ENCODE peak calls at places on chromosome 1, in seven cellular contexts. P, L, T, A, M, S and D are unnamed samples.

GRCh38 chr1:247287460-247287859 is 31.6 kb downstream of the VN1R5 start:
- DNase-seq in P (no peak), L (no peak), T (no peak), A (no peak), M (no peak), S (no peak), D (no peak)

GRCh38 chr1:212070720-212071302 is 35.3 kb downstream of the DTL start:
- DNase-seq in P (no peak), L (no peak), T (peak; percentile 54), A (no peak), M (no peak), S (no peak), D (no peak)

GRCh38 chr1:14826172-14826636 is 227.7 kb downstream of the KAZN start:
- DNase-seq in P (no peak), L (no peak), T (no peak), A (no peak), M (no peak), S (peak; percentile 41), D (no peak)

GRCh38 chr1:39638965-39639332 is 494 bp downstream of the HEYL start:
- DNase-seq in P (no peak), L (no peak), T (no peak), A (no peak), M (no peak), S (no peak), D (no peak)

GRCh38 chr1:209625791-209626285 is 26.4 kb downstream of the LAMB3 start:
- DNase-seq in P (no peak), L (no peak), T (no peak), A (no peak), M (no peak), S (no peak), D (no peak)

GRCh38 chr1:229619002-229619401 is 6.9 kb downstream of the TAF5L start:
- DNase-seq in P (no peak), L (no peak), T (no peak), A (no peak), M (no peak), S (no peak), D (no peak)

GRCh38 chr1:32693455-32694174 is 9.0 kb downstream of the SYNC start:
- DNase-seq in P (no peak), L (no peak), T (no peak), A (no peak), M (no peak), S (no peak), D (no peak)

GRCh38 chr1:35637401-35637809 is 3.9 kb downstream of the PSMB2 start:
- DNase-seq in P (no peak), L (no peak), T (peak; percentile 48), A (no peak), M (no peak), S (no peak), D (no peak)

GRCh38 chr1:58062635-58063034 is 483.9 kb downstream of the OMA1 start:
- DNase-seq in P (no peak), L (no peak), T (peak; percentile 86), A (no peak), M (no peak), S (no peak), D (no peak)

GRCh38 chr1:64755356-64755755 is 10.5 kb downstream of the RAVER2 start:
- DNase-seq in P (no peak), L (no peak), T (no peak), A (no peak), M (no peak), S (no peak), D (no peak)

GRCh38 chr1:3504823-3505155 is 50.3 kb downstream of the ARHGEF16 start:
- DNase-seq in P (no peak), L (no peak), T (no peak), A (no peak), M (no peak), S (no peak), D (no peak)

GRCh38 chr1:23470282-23471070 is 13.5 kb downstream of the ASAP3 start:
- DNase-seq in P (no peak), L (no peak), T (no peak), A (peak; percentile 68), M (peak; percentile 63), S (peak; percentile 49), D (no peak)

GRCh38 chr1:171366816-171367215 is 52.8 kb downstream of the FMO4 start:
- DNase-seq in P (no peak), L (no peak), T (no peak), A (no peak), M (no peak), S (no peak), D (no peak)

GRCh38 chr1:67441739-67442286 is 11.6 kb upstream of the SERBP1 start:
- DNase-seq in P (no peak), L (no peak), T (no peak), A (no peak), M (no peak), S (no peak), D (no peak)

GRCh38 chr1:21264913-21265312 is 25.4 kb downstream of the ECE1 start:
- DNase-seq in P (no peak), L (no peak), T (peak; percentile 92), A (peak; percentile 23), M (no peak), S (no peak), D (no peak)
- H3K36me3 ChIP-seq in P (no peaks in the 10 kb centered on the region), L (peaks cover 38% of the 10 kb centered on the region), T (peaks cover 17% of the 10 kb centered on the region), A (peaks cover 43% of the 10 kb centered on the region), M (peaks cover 5% of the 10 kb centered on the region), S (no peaks in the 10 kb centered on the region), D (peaks cover 31% of the 10 kb centered on the region)

GRCh38 chr1:8356256-8357209 is 38.6 kb downstream of the SLC45A1 start:
- DNase-seq in P (no peak), L (no peak), T (no peak), A (peak; percentile 72), M (no peak), S (no peak), D (no peak)

GRCh38 chr1:8358897-8359616 is 41.1 kb downstream of the SLC45A1 start:
- DNase-seq in P (peak; percentile 23), L (no peak), T (no peak), A (no peak), M (no peak), S (no peak), D (no peak)

GRCh38 chr1:8357329-8358101 is 39.6 kb downstream of the SLC45A1 start:
- DNase-seq in P (peak; percentile 56), L (no peak), T (no peak), A (peak; percentile 66), M (no peak), S (no peak), D (no peak)

GRCh38 chr1:8359617-8360481 is 41.9 kb downstream of the SLC45A1 start:
- DNase-seq in P (no peak), L (no peak), T (no peak), A (no peak), M (no peak), S (no peak), D (no peak)

GRCh38 chr1:8358241-8358896 is 40.5 kb downstream of the SLC45A1 start:
- DNase-seq in P (peak; percentile 33), L (no peak), T (no peak), A (no peak), M (no peak), S (no peak), D (no peak)
- H3K36me3 ChIP-seq in P (no peaks in the 10 kb centered on the region), L (peaks cover 87% of the 10 kb centered on the region), T (peaks cover 36% of the 10 kb centered on the region), A (peaks cover 97% of the 10 kb centered on the region), M (peaks cover 23% of the 10 kb centered on the region), S (peaks cover 5% of the 10 kb centered on the region), D (peaks cover 60% of the 10 kb centered on the region)

GRCh38 chr1:228314658-228315483 is 91.8 kb downstream of the TRIM11 start:
- DNase-seq in P (no peak), L (no peak), T (no peak), A (peak; percentile 52), M (peak; percentile 11), S (peak; percentile 24), D (peak; percentile 45)

GRCh38 chr1:228315484-228315944 is 91.1 kb downstream of the TRIM11 start:
- DNase-seq in P (no peak), L (no peak), T (no peak), A (peak; percentile 15), M (peak; percentile 4), S (no peak), D (peak; percentile 44)

GRCh38 chr1:228313536-228314277 is 92.9 kb downstream of the TRIM11 start:
- DNase-seq in P (no peak), L (no peak), T (no peak), A (peak; percentile 14), M (no peak), S (peak; percentile 25), D (no peak)

GRCh38 chr1:228315945-228316588 is 90.6 kb downstream of the TRIM11 start:
- DNase-seq in P (no peak), L (no peak), T (no peak), A (peak; percentile 21), M (peak; percentile 4), S (no peak), D (peak; percentile 41)

GRCh38 chr1:228314315-228314657 is 92.3 kb downstream of the TRIM11 start:
- DNase-seq in P (no peak), L (no peak), T (no peak), A (no peak), M (no peak), S (no peak), D (no peak)
- H3K36me3 ChIP-seq in P (no peaks in the 10 kb centered on the region), L (peaks cover 29% of the 10 kb centered on the region), T (no peaks in the 10 kb centered on the region), A (peaks cover 10% of the 10 kb centered on the region), M (no peaks in the 10 kb centered on the region), S (no peaks in the 10 kb centered on the region), D (peaks cover under 1% of the 10 kb centered on the region)

DNA sequence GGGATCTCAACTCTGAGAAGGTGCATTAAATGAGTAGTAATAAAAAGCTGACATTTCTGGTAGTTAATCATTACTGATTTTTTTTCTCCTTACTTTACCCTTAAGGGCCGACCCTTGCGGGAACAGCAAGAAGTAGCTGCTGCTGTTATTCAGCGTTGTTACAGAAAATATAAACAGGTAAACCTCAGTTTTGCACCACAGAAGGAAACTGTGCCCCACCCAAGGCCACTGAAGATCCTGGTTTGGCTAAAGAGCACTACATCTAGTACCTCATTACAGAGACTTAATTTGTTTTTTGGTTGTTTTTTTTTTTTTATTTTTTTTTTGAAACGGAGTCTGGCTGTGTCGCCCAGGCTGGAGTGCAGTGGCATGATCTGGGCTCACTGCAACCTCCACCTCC is 23.5 kb upstream of the VAMP3 start:
- DNase-seq in P (no peak), L (no peak), T (no peak), A (no peak), M (no peak), S (no peak), D (no peak)
- H3K36me3 ChIP-seq in P (no peaks in the 10 kb centered on the region), L (peaks cover 28% of the 10 kb centered on the region), T (no peaks in the 10 kb centered on the region), A (peaks cover 37% of the 10 kb centered on the region), M (no peaks in the 10 kb centered on the region), S (no peaks in the 10 kb centered on the region), D (no peaks in the 10 kb centered on the region)

DNA sequence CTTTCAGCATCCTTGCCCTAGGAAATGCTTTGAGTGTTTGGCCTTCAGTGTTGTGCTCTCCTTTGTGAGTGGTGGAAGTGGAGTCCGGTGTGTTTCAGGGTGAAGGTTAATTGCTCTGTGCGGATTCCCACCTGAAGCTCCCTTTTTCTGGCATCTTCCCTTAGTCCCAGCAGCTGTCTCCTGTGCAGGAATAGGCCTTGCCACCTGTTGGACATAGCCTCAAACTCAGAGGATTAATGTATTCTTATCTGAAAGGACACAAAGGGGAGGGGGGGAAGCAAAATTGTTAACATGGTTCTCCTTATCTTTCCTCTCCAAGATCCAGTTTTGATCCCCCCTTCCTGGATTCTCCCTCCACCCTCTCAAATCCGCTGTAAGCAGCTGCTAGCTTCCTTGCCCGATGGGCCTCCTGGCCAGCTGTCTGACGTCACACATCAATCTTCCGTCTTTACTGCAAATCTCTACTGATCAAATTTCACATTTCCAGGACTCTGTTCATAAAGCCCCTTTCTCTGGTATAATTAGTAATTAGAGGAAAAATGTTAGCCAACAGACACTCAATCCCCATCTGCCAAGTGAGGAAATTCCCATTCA is 68.4 kb upstream of the SPAG17 start:
- DNase-seq in P (no peak), L (no peak), T (no peak), A (no peak), M (no peak), S (no peak), D (no peak)
- H3K36me3 ChIP-seq in P (no peaks in the 10 kb centered on the region), L (no peaks in the 10 kb centered on the region), T (no peaks in the 10 kb centered on the region), A (no peaks in the 10 kb centered on the region), M (no peaks in the 10 kb centered on the region), S (no peaks in the 10 kb centered on the region), D (no peaks in the 10 kb centered on the region)

GRCh38 chr1:157753611-157754010 is 23.3 kb downstream of the FCRL2 start:
- DNase-seq in P (no peak), L (peak; percentile 43), T (no peak), A (no peak), M (no peak), S (no peak), D (no peak)
- H3K36me3 ChIP-seq in P (no peaks in the 10 kb centered on the region), L (no peaks in the 10 kb centered on the region), T (no peaks in the 10 kb centered on the region), A (no peaks in the 10 kb centered on the region), M (no peaks in the 10 kb centered on the region), S (no peaks in the 10 kb centered on the region), D (no peaks in the 10 kb centered on the region)